ENCODE peak calls at places on chromosomes 16 and 17, in eight cellular contexts. R is esophagus squamous epithelium, Y is stomach, U is colonic mucosa, T is heart right ventricle, Z is ascending aorta, A is Peyer's patch, Q is kidney. G is an unnamed sample.

GRCh38 chr16:12064291-12064690 is 87.8 kb downstream of the SNX29 start:
- DNase-seq in Q (no peak), T (no peak), R (no peak), Z (no peak), U (no peak), A (no peak), Y (no peak), G (no peak)

GRCh38 chr17:12068946-12069345 is 48.3 kb downstream of the MAP2K4 start:
- DNase-seq in U (no peak), Z (no peak), T (no peak), Q (no peak), A (no peak), Y (no peak), R (no peak), G (no peak)

GRCh38 chr17:46910179-46910927 is 12.6 kb upstream of the GOSR2 start:
- DNase-seq in U (no peak), Q (no peak), A (no peak), Z (no peak), T (no peak), R (no peak), Y (peak; percentile 59), G (no peak)

GRCh38 chr16:53054670-53055485 is at the start of gene CHD9:
- DNase-seq in R (no peak), Q (peak; percentile 95), A (peak; percentile 80), Y (peak; percentile 89), T (peak; percentile 88), U (peak; percentile 83), Z (peak; percentile 30), G (peak; percentile 61)

GRCh38 chr16:89320717-89321501 is 103.4 kb downstream of the ZNF778 start:
- DNase-seq in U (peak; percentile 85), Z (no peak), A (no peak), Y (peak; percentile 60), R (no peak), Q (peak; percentile 85), T (peak; percentile 70), G (no peak)

GRCh38 chr16:10037771-10038170 is 144.5 kb downstream of the GRIN2A start:
- DNase-seq in R (no peak), A (no peak), Z (no peak), Y (no peak), U (no peak), T (no peak), Q (no peak), G (no peak)

GRCh38 chr17:17125136-17126084 is 80.7 kb downstream of the PLD6 start:
- DNase-seq in T (no peak), R (no peak), U (no peak), Q (peak; percentile 53), Y (no peak), Z (no peak), A (no peak), G (peak; percentile 53)

GRCh38 chr16:66030036-66030435 is 336.5 kb upstream of the CDH5 start:
- DNase-seq in T (no peak), U (no peak), Y (no peak), A (no peak), Q (no peak), R (no peak), Z (no peak), G (no peak)

GRCh38 chr17:42179911-42180410 is 981 bp downstream of the KCNH4 start:
- DNase-seq in U (peak; percentile 60), T (peak; percentile 31), R (no peak), Y (peak; percentile 38), Z (no peak), Q (no peak), A (no peak), G (no peak)

DNA sequence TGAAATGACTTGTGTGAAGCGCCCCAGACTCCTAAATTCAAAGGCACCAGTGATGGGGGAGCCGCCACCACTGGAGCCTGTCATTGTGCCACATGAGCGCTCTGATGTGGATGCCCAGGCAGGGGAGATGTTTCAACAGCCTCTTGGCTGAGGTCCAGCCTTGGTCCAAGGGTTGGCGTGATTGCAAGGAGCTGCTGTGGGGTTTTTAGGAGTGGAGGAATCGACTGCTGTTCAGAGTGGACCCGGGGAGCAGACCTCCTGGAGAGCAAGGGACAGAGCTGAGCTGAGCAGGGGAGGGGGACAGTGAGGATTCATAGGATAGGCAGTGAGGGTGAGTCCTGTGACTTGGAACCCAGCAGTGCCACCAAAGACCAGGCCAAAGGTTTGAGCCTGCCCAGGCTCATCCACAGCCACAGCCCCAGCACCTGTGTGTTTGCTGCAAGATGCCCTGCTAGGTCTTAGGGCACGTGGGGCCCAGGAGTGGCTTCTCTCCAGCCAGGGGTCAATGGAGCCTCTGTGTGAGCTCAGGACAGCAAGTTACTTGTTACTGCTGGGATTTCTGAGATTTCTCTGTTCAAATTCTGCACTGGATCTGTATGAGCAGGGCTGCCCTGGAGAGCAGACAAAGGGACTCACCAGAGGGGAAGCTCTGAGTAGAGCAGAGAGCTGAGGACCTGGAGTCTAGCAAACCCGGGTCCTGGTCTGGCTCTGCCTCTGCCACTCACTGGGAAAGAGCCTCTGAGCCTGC is 20.3 kb downstream of the RHBDL3 start:
- DNase-seq in R (no peak), Q (no peak), Y (no peak), U (no peak), T (no peak), A (no peak), Z (no peak), G (no peak)
- H3K4me3 ChIP-seq in R (no peak overlapping the region), Q (no peak overlapping the region), Y (no peak overlapping the region), U (no peak overlapping the region), T (no peak overlapping the region), A (no peak overlapping the region), Z (no peak overlapping the region), G (no peak overlapping the region)

GRCh38 chr17:44978807-44979206 is 10.7 kb upstream of the C1QL1 start:
- DNase-seq in T (no peak), Z (no peak), Y (no peak), Q (no peak), A (no peak), U (no peak), R (no peak), G (no peak)
- H3K27ac ChIP-seq in T (peak overlapping the region; percentile 81), Z (no peak overlapping the region), Y (peak overlapping the region; percentile 51), Q (no peak overlapping the region), A (peak overlapping the region; percentile 72), U (no peak overlapping the region), R (peak overlapping the region; percentile 81), G (no peak overlapping the region)

DNA sequence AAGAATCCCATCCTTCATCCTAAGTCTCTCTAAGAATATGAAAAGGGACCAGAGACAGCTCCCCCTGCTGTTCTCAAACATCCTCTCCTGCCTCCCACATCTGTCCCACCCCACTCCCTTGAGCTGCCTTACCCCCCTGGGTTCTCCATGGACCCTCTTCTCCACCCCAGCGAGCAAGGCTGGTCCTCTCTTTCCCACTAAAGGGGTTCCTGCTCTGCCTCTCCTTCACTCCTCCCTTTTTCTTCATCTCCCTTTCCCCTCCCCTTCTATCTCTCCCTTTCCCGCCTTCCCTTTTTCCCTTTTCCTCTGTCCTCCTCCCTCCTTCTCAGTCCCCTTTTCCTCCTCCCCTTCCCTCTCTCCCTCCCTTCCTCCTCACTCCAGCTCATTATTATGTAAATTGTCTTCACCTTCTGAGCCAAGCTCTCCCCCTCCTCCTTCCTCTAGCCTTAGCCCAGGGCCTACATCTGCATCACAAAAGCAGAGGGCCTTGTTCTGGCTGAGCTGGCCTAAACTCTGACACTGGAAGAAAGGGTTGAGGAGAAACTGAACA is 90.0 kb downstream of the GNAO1 start:
- DNase-seq in A (no peak), Y (no peak), T (no peak), Z (no peak), U (no peak), Q (no peak), R (no peak), G (no peak)
- TF ChIP-seq CTCF in A (no peak), Y (no peak), T (no peak), Z (no peak), U (no peak), Q (peak; percentile 5), R (no peak), G (no peak)

GRCh38 chr16:64019339-64019738 is 1102.5 kb downstream of the CDH11 start:
- DNase-seq in U (no peak), Q (no peak), T (no peak), A (no peak), Y (no peak), R (no peak), Z (no peak), G (no peak)
- H3K4me3 ChIP-seq in U (no peak overlapping the region), Q (no peak overlapping the region), T (no peak overlapping the region), A (no peak overlapping the region), Y (no peak overlapping the region), R (no peak overlapping the region), Z (no peak overlapping the region), G (no peak overlapping the region)

GRCh38 chr16:22291860-22292692 is 5.1 kb upstream of the POLR3E start:
- DNase-seq in Y (no peak), T (no peak), A (no peak), Q (no peak), Z (no peak), R (no peak), U (no peak), G (no peak)
- H3K27ac ChIP-seq in Y (no peak overlapping the region), T (no peak overlapping the region), A (no peak overlapping the region), Q (no peak overlapping the region), Z (no peak overlapping the region), R (no peak overlapping the region), U (no peak overlapping the region), G (no peak overlapping the region)

GRCh38 chr16:2056077-2056476 is 8.3 kb downstream of the TSC2 start:
- DNase-seq in Q (no peak), Y (no peak), A (no peak), Z (no peak), U (no peak), R (no peak), T (no peak), G (no peak)
- TF ChIP-seq CTCF in Q (no peak), Y (peak; percentile 10), A (no peak), Z (no peak), U (no peak), R (no peak), T (peak; percentile 17), G (no peak)

DNA sequence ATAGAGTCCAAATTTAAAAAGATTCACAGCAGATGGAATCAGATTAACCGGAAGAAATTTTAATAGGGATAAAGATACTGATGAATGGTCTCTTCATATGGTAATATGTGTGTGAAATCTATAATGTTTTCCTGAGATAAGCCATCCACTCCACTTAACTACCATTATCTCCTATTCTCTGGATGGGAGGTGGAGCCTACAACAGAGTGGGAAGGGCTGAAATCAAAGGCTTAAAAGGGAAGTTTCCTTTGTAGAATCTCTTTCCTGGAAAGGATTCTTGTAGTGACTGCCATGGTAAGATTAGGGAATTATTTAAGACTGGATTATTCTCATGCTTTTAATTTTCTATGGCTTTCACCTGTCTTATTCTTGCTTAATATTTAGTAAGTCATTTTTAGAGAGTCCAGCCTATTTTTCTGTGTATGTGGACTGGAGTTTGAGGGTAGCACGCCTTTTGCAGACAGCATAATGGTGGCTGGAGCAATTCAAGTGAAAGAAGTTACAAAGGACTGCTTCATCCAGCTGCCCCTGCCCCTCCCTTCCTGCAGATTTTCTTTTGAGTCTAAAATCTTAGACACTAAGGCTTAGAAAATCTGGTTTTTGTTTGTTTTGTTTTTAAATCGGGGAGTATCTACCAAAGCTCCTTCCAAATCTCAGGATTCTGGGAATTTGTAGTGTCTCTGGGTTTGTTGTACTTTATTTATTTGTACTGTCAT is 26.5 kb downstream of the KAT7 start:
- DNase-seq in U (no peak), Z (no peak), Y (no peak), T (no peak), A (no peak), Q (no peak), R (no peak), G (no peak)
- H3K4me3 ChIP-seq in U (no peak overlapping the region), Z (no peak overlapping the region), Y (no peak overlapping the region), T (no peak overlapping the region), A (no peak overlapping the region), Q (no peak overlapping the region), R (peak overlapping the region; percentile 2), G (no peak overlapping the region)